ENCODE peak calls at places on chromosomes 6 and 20, in six cellular contexts. F is psoas muscle, K is endothelial cell, R is stromal cell of bone marrow, W is A549, C is nephron progenitor cell. I is an unnamed sample.

GRCh38 chr20:23062632-23063031 is 13.2 kb upstream of the THBD start:
- DNase-seq in F (no peak), K (no peak), R (no peak), W (no peak), C (no peak), I (no peak)

GRCh38 chr6:149451361-149452061 is 33.3 kb downstream of the ZC3H12D start:
- DNase-seq in F (peak), K (no peak), R (no peak), W (no peak), C (peak), I (no peak)

GRCh38 chr20:15406072-15406471 is 1068.7 kb upstream of the FLRT3 start:
- DNase-seq in F (no peak), K (no peak), R (no peak), W (no peak), C (no peak), I (no peak)

GRCh38 chr6:146700078-146700686 is 101.4 kb downstream of the ADGB start:
- DNase-seq in F (peak), K (peak), R (peak), W (peak), C (peak), I (peak)

GRCh38 chr6:100899202-100899601 is 18.1 kb upstream of the ASCC3 start:
- DNase-seq in F (no peak), K (no peak), R (no peak), W (no peak), C (no peak), I (no peak)

GRCh38 chr6:36953931-36954261 is 642 bp upstream of the PI16 start:
- DNase-seq in F (no peak), K (no peak), R (no peak), W (no peak), C (no peak), I (no peak)

GRCh38 chr6:74137910-74138309 is 441.9 kb downstream of the CD109 start:
- DNase-seq in F (no peak), K (no peak), R (peak), W (peak), C (no peak), I (peak)

GRCh38 chr6:45756611-45757010 is 259.0 kb downstream of the CLIC5 start:
- DNase-seq in F (no peak), K (no peak), R (no peak), W (no peak), C (no peak), I (no peak)

GRCh38 chr6:142822882-142823578 is 121.9 kb downstream of the HIVEP2 start:
- DNase-seq in F (peak), K (peak), R (no peak), W (peak), C (no peak), I (no peak)

GRCh38 chr20:50042370-50043313 is 59.9 kb downstream of the SNAI1 start:
- DNase-seq in F (no peak), K (no peak), R (no peak), W (no peak), C (no peak), I (no peak)

GRCh38 chr6:25570608-25571007 is 81.4 kb upstream of the SCGN start:
- DNase-seq in F (no peak), K (no peak), R (no peak), W (no peak), C (no peak), I (no peak)

GRCh38 chr20:49399329-49399728 is 83.1 kb downstream of the KCNB1 start:
- DNase-seq in F (peak), K (no peak), R (peak), W (no peak), C (no peak), I (no peak)

GRCh38 chr6:136969433-136969832 is 47.3 kb downstream of the SLC35D3 start:
- DNase-seq in F (no peak), K (no peak), R (no peak), W (no peak), C (no peak), I (no peak)

GRCh38 chr6:42279966-42280629 is 62.4 kb upstream of the MRPS10 start:
- DNase-seq in F (peak), K (no peak), R (no peak), W (no peak), C (no peak), I (no peak)

GRCh38 chr6:19417713-19418112 is 419.5 kb upstream of the ID4 start:
- DNase-seq in F (no peak), K (no peak), R (no peak), W (peak), C (no peak), I (no peak)

GRCh38 chr6:33160728-33161323 is 31.4 kb downstream of the COL11A2 start:
- DNase-seq in F (peak), K (no peak), R (peak), W (peak), C (no peak), I (peak)

GRCh38 chr20:50727792-50728485 is 3.4 kb upstream of the PARD6B start:
- DNase-seq in F (no peak), K (no peak), R (no peak), W (peak), C (no peak), I (no peak)

GRCh38 chr6:91304506-91304905 is 717.6 kb upstream of the MAP3K7 start:
- DNase-seq in F (no peak), K (no peak), R (no peak), W (no peak), C (no peak), I (no peak)